ENCODE peak calls at places on chromosomes 3 and 15, in six cellular contexts. F is stomach, N is tibial nerve, Y is transverse colon, H is HepG2, D is H1. W is an unnamed sample.

GRCh38 chr15:55907797-55908196 is 85.6 kb downstream of the NEDD4 start:
- DNase-seq in F (no peak), N (no peak), Y (no peak), H (no peak), D (no peak), W (peak; percentile 3)

GRCh38 chr3:126186271-126186670 is 5.9 kb upstream of the ALDH1L1 start:
- DNase-seq in F (no peak), N (no peak), Y (no peak), H (no peak), D (no peak), W (no peak)

GRCh38 chr3:103794656-103795055 is 1359.8 kb downstream of the ZPLD1 start:
- DNase-seq in F (no peak), N (no peak), Y (no peak), H (peak; percentile 12), D (no peak), W (no peak)

GRCh38 chr15:31869640-31870335 is 160.5 kb upstream of the CHRNA7 start:
- DNase-seq in F (no peak), N (no peak), Y (peak; percentile 24), H (no peak), D (no peak), W (peak; percentile 70)

GRCh38 chr15:75091814-75092213 is 68.4 kb downstream of the PPCDC start:
- DNase-seq in F (no peak), N (no peak), Y (no peak), H (no peak), D (no peak), W (no peak)

GRCh38 chr15:61047783-61048182 is 181.3 kb downstream of the RORA start:
- DNase-seq in F (no peak), N (no peak), Y (no peak), H (no peak), D (no peak), W (no peak)

GRCh38 chr3:143644370-143645089 is 203.7 kb downstream of the SLC9A9 start:
- DNase-seq in F (peak; percentile 51), N (peak; percentile 45), Y (peak; percentile 65), H (peak; percentile 22), D (peak; percentile 48), W (peak; percentile 22)

GRCh38 chr15:86916671-86917450 is 837.2 kb downstream of the AGBL1 start:
- DNase-seq in F (no peak), N (peak; percentile 16), Y (no peak), H (no peak), D (no peak), W (no peak)

GRCh38 chr3:87350367-87351199 is 74.2 kb upstream of the POU1F1 start:
- DNase-seq in F (no peak), N (no peak), Y (no peak), H (peak; percentile 41), D (no peak), W (peak; percentile 46)

GRCh38 chr3:114447545-114447944 is 153.7 kb downstream of the TIGIT start:
- DNase-seq in F (no peak), N (no peak), Y (no peak), H (no peak), D (no peak), W (no peak)

GRCh38 chr3:153051427-153052095 is 110.5 kb upstream of the RAP2B start:
- DNase-seq in F (no peak), N (no peak), Y (peak; percentile 14), H (peak; percentile 31), D (no peak), W (no peak)

GRCh38 chr3:183981990-183982658 is 35.6 kb downstream of the ABCC5 start:
- DNase-seq in F (no peak), N (no peak), Y (no peak), H (no peak), D (no peak), W (no peak)

GRCh38 chr15:60477991-60478632 is 830 bp downstream of the ICE2 start:
- DNase-seq in F (no peak), N (no peak), Y (no peak), H (peak; percentile 21), D (no peak), W (peak; percentile 17)

GRCh38 chr15:49815937-49816336 is 195.1 kb downstream of the DTWD1 start:
- DNase-seq in F (no peak), N (no peak), Y (no peak), H (no peak), D (no peak), W (no peak)

GRCh38 chr3:79661866-79662265 is 105.9 kb downstream of the ROBO1 start:
- DNase-seq in F (no peak), N (no peak), Y (no peak), H (no peak), D (no peak), W (no peak)

GRCh38 chr15:37981781-37982180 is 47.3 kb downstream of the TMCO5A start:
- DNase-seq in F (no peak), N (no peak), Y (no peak), H (peak; percentile 15), D (no peak), W (peak; percentile 30)

GRCh38 chr3:170357176-170357919 is at the start of gene SKIL:
- DNase-seq in F (peak; percentile 99), N (peak; percentile 98), Y (peak; percentile 98), H (peak; percentile 82), D (peak; percentile 91), W (peak; percentile 92)

GRCh38 chr3:134445631-134446030 is 40.2 kb downstream of the ANAPC13 start:
- DNase-seq in F (no peak), N (peak; percentile 59), Y (no peak), H (no peak), D (peak; percentile 10), W (no peak)

GRCh38 chr15:89184367-89184766 is 37.0 kb downstream of the RLBP1 start:
- DNase-seq in F (no peak), N (no peak), Y (no peak), H (no peak), D (no peak), W (no peak)

GRCh38 chr15:65761210-65761926 is 30.7 kb downstream of the DENND4A start:
- DNase-seq in F (no peak), N (no peak), Y (no peak), H (no peak), D (no peak), W (no peak)

GRCh38 chr3:117788086-117788485 is 1078.5 kb downstream of the TUSC7 start:
- DNase-seq in F (peak; percentile 52), N (peak; percentile 36), Y (no peak), H (no peak), D (no peak), W (no peak)

GRCh38 chr3:177731644-177732268 is 534.5 kb upstream of the TBL1XR1 start:
- DNase-seq in F (no peak), N (no peak), Y (no peak), H (no peak), D (no peak), W (no peak)

GRCh38 chr3:46235425-46235824 is 6.8 kb upstream of the CCR3 start:
- DNase-seq in F (no peak), N (no peak), Y (no peak), H (no peak), D (no peak), W (no peak)

GRCh38 chr3:126468028-126468891 is 7.4 kb downstream of the ZXDC start:
- DNase-seq in F (no peak), N (no peak), Y (no peak), H (no peak), D (no peak), W (no peak)

GRCh38 chr3:27729748-27730611 is 7.9 kb upstream of the EOMES start:
- DNase-seq in F (no peak), N (no peak), Y (no peak), H (no peak), D (peak; percentile 70), W (no peak)

GRCh38 chr3:14434541-14435151 is 32.2 kb downstream of the SLC6A6 start:
- DNase-seq in F (peak; percentile 85), N (no peak), Y (peak; percentile 40), H (no peak), D (no peak), W (no peak)

GRCh38 chr3:53845881-53846133 is 412 bp downstream of the CHDH start:
- DNase-seq in F (no peak), N (no peak), Y (no peak), H (no peak), D (peak; percentile 83), W (peak; percentile 75)

GRCh38 chr3:126578702-126579101 is 20.0 kb upstream of the C3orf22 start:
- DNase-seq in F (no peak), N (no peak), Y (no peak), H (no peak), D (no peak), W (no peak)

DNA sequence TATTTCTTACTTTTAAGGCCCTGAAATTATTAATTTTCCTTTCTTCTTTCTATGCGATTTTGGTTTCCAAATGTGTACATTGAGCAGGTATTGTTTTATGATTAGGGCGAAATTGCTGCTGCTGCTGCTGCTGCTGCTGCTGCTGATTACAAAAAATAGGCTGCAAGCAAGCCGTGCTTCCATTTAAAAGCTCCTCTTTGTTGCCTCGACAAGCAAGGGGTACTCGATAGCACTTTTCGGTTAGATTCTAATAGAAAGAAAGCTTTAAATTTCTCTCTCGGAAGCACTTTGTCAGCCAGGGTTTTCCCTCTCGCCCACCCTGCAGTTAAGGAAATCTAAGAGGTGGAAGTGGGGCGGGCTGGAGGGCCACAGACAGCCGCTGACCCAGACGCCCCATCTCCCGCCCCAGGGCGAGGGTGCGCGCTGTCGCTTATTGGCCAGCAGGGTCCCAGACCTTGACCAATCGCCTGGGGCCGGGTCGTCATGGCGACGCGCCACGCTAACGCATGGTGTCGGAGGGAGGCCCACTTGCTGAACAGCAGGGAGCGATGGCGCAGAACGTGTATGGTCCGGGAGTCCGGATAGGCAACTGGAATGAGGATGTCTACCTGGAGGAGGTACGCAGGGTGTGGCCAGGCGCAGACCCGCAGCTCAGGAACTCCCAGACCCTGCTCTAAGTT is at the start of gene CFAP161:
- DNase-seq in F (peak; percentile 75), N (peak; percentile 36), Y (peak; percentile 44), H (peak; percentile 29), D (peak; percentile 95), W (peak; percentile 93)
- H3K4me3 ChIP-seq in F (peak within 1 kb of the TSS; percentile 43), N (peak within 1 kb of the TSS; percentile 17), Y (no peak within 1 kb of the TSS), H (no peak within 1 kb of the TSS), D (peak within 1 kb of the TSS; percentile 50), W (peak within 1 kb of the TSS; percentile 62)

GRCh38 chr3:58059349-58060321 is 51.4 kb downstream of the FLNB start:
- DNase-seq in F (peak; percentile 34), N (no peak), Y (peak; percentile 64), H (peak; percentile 99), D (no peak), W (no peak)
- TF ChIP-seq EP300 in F (peak; percentile 39), N (peak; percentile 62), Y (peak; percentile 93), H (peak; percentile 99), D (no peak), W (no peak)

DNA sequence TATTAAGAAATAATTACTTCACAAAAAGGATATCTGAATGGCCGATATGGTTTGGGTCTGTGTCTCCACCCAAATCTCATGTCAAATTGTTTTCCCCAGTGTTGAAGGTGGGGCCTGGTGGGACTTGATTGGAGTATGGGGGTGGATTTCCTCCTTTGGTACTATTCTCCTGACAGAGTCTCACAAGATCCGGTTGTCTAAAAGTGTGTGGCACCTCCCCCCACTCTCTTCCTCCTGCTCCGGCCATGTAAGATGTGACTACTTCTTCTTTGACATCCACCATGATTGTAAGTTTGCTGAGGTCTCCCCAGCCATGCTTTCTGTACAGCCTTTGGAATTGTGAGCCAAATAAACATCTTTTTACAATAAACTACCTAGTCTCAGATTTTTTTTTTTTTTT is 34.5 kb downstream of the ZBTB11 start:
- DNase-seq in F (no peak), N (no peak), Y (no peak), H (no peak), D (no peak), W (no peak)
- H3K4me3 ChIP-seq in F (no peak overlapping the region), N (no peak overlapping the region), Y (no peak overlapping the region), H (no peak overlapping the region), D (no peak overlapping the region), W (no peak overlapping the region)

GRCh38 chr3:38070013-38070412 is 31.0 kb downstream of the DLEC1 start:
- DNase-seq in F (no peak), N (no peak), Y (no peak), H (no peak), D (no peak), W (no peak)

GRCh38 chr3:38062809-38063208 is 23.8 kb downstream of the DLEC1 start:
- DNase-seq in F (no peak), N (no peak), Y (no peak), H (no peak), D (no peak), W (no peak)

GRCh38 chr3:38067508-38068233 is 28.7 kb downstream of the DLEC1 start:
- DNase-seq in F (no peak), N (no peak), Y (no peak), H (no peak), D (no peak), W (no peak)
- TF ChIP-seq EP300 in F (no peak), N (no peak), Y (no peak), H (no peak), D (no peak), W (no peak)

W was measured in SK-N-SH.